ENCODE peak calls at places on chromosomes 5 and 9, in four cellular contexts. Y, I, L and U are unnamed samples.

GRCh38 chr5:73624888-73625287 is 1.1 kb upstream of the ARHGEF28 start:
- DNase-seq in Y (no peak), I (no peak), L (no peak), U (no peak)

GRCh38 chr9:133237271-133237731 is 28.3 kb upstream of the OBP2B start:
- DNase-seq in Y (peak; percentile 84), L (peak; percentile 52), I (peak; percentile 8), U (peak; percentile 43)

GRCh38 chr5:167578977-167579700 is 712.3 kb upstream of the WWC1 start:
- DNase-seq in L (no peak), I (no peak), Y (no peak), U (no peak)

GRCh38 chr9:6931913-6932312 is 174.1 kb downstream of the KDM4C start:
- DNase-seq in L (no peak), I (peak; percentile 41), Y (peak; percentile 54), U (peak; percentile 95)

GRCh38 chr9:8053501-8053900 is 253.9 kb upstream of the DMAC1 start:
- DNase-seq in L (peak; percentile 47), Y (no peak), I (no peak), U (no peak)

GRCh38 chr9:131234799-131235479 is 41.4 kb downstream of the FAM78A start:
- DNase-seq in Y (no peak), I (no peak), L (peak; percentile 24), U (no peak)

GRCh38 chr9:129551393-129551973 is 69.4 kb downstream of the C9orf50 start:
- DNase-seq in I (no peak), Y (no peak), L (peak; percentile 52), U (no peak)

GRCh38 chr9:1262367-1262766 is 212.2 kb downstream of the DMRT2 start:
- DNase-seq in Y (no peak), L (no peak), I (no peak), U (no peak)

GRCh38 chr5:106876665-106877194 is 794.0 kb downstream of the EFNA5 start:
- DNase-seq in Y (no peak), L (no peak), I (no peak), U (no peak)

GRCh38 chr5:102921341-102922047 is 166.4 kb downstream of the PAM start:
- DNase-seq in I (no peak), L (no peak), Y (no peak), U (no peak)

GRCh38 chr5:20109326-20109725 is 121.3 kb upstream of the CDH18 start:
- DNase-seq in L (no peak), Y (no peak), I (no peak), U (no peak)

GRCh38 chr5:127957183-127957582 is 126.4 kb upstream of the SLC12A2 start:
- DNase-seq in I (no peak), L (peak; percentile 89), Y (peak; percentile 36), U (no peak)

GRCh38 chr5:127957701-127958190 is 125.8 kb upstream of the SLC12A2 start:
- DNase-seq in I (no peak), L (no peak), Y (no peak), U (no peak)

GRCh38 chr5:127960126-127960744 is 123.3 kb upstream of the SLC12A2 start:
- DNase-seq in Y (no peak), I (no peak), L (no peak), U (no peak)

GRCh38 chr5:127959152-127959764 is 124.3 kb upstream of the SLC12A2 start:
- DNase-seq in I (peak; percentile 70), Y (peak; percentile 75), L (peak; percentile 83), U (peak; percentile 84)

GRCh38 chr5:127958421-127959011 is 125.0 kb upstream of the SLC12A2 start:
- DNase-seq in L (no peak), I (no peak), Y (no peak), U (no peak)
- H3K4me1 ChIP-seq in L (peaks cover 51% of the 10 kb centered on the region), I (peaks cover 53% of the 10 kb centered on the region), Y (peaks cover 58% of the 10 kb centered on the region), U (peaks cover 15% of the 10 kb centered on the region)

GRCh38 chr9:124022201-124023121 is 10.9 kb downstream of the LHX2 start:
- DNase-seq in L (no peak), I (no peak), Y (no peak), U (no peak)
- TF ChIP-seq CTCF in L (no peak), I (no peak), Y (no peak), U (no peak)

GRCh38 chr5:181111010-181111409 is 20.0 kb downstream of the OR2V1 start:
- DNase-seq in L (no peak), Y (no peak), I (no peak), U (no peak)
- H3K27ac ChIP-seq in L (no peak overlapping the region), Y (no peak overlapping the region), I (no peak overlapping the region), U (no peak overlapping the region)

GRCh38 chr9:110213413-110214044 is 5.6 kb upstream of the C9orf152 start:
- DNase-seq in I (peak; percentile 80), L (no peak), Y (no peak), U (peak; percentile 27)

GRCh38 chr9:110217656-110218099 is 9.7 kb upstream of the C9orf152 start:
- DNase-seq in I (no peak), Y (no peak), L (no peak), U (no peak)

GRCh38 chr9:110214090-110214489 is 6.1 kb upstream of the C9orf152 start:
- DNase-seq in Y (no peak), I (no peak), L (no peak), U (peak; percentile 64)

GRCh38 chr9:110214956-110215355 is 7.0 kb upstream of the C9orf152 start:
- DNase-seq in Y (no peak), L (no peak), I (no peak), U (no peak)

GRCh38 chr9:110214553-110214952 is 6.6 kb upstream of the C9orf152 start:
- DNase-seq in L (no peak), Y (no peak), I (no peak), U (no peak)
- H3K4me1 ChIP-seq in L (no peaks in the 10 kb centered on the region), Y (no peaks in the 10 kb centered on the region), I (peaks cover 20% of the 10 kb centered on the region), U (no peaks in the 10 kb centered on the region)

GRCh38 chr9:136080716-136081112 is 14.4 kb downstream of the NACC2 start:
- DNase-seq in I (no peak), Y (no peak), L (peak; percentile 66), U (no peak)

GRCh38 chr9:136079916-136080246 is 15.2 kb downstream of the NACC2 start:
- DNase-seq in I (no peak), Y (no peak), L (peak; percentile 71), U (no peak)

GRCh38 chr9:136078025-136078424 is 17.1 kb downstream of the NACC2 start:
- DNase-seq in L (peak; percentile 58), Y (no peak), I (no peak), U (no peak)

GRCh38 chr9:136078498-136079011 is 16.5 kb downstream of the NACC2 start:
- DNase-seq in I (no peak), L (peak; percentile 62), Y (no peak), U (no peak)

DNA sequence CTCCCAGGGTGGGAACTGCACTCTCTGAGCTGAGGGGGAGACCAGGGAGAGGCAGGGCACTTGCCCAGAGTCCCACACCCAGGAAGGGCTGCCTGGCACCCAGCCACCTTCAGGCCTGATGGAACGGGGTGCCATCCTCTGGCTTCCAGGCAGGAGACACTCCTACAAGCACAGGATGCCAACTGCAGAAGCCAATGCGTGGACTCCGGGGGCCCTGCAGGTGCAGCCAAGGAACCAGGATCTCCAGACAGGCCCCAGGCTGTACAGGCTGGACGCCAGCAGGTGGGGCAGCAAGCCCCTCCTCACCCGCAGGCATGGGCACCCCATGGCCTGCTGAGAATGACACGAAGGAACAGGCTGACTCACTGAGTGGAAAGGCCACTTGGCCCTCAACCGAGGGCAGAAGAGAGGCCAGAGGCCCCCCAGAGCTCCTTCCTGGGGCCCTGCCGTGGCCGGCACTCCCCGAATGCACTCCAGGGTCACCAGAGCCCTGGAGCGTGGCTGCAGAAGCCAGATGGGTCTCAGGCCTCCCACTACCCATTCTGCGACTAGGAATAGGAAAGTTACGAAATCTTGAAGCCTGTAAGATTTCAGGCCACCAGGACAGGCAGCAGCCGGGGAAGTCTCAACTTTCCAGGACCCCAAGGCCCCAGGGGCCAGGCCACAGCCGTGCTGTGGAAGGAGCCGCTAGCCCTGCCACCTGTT is 15.7 kb downstream of the NACC2 start:
- DNase-seq in Y (peak; percentile 12), I (no peak), L (peak; percentile 78), U (no peak)
- TF ChIP-seq CTCF in Y (no peak), I (no peak), L (no peak), U (no peak)

GRCh38 chr9:91161465-91162275 is 200.0 kb downstream of the AUH start:
- DNase-seq in L (no peak), I (no peak), Y (no peak), U (no peak)

GRCh38 chr9:91159664-91160121 is 202.0 kb downstream of the AUH start:
- DNase-seq in Y (peak; percentile 70), L (peak; percentile 82), I (peak; percentile 41), U (no peak)

GRCh38 chr9:91160599-91161464 is 200.9 kb downstream of the AUH start:
- DNase-seq in Y (no peak), I (no peak), L (no peak), U (no peak)

GRCh38 chr9:91158946-91159345 is 202.8 kb downstream of the AUH start:
- DNase-seq in Y (no peak), I (no peak), L (no peak), U (no peak)

DNA sequence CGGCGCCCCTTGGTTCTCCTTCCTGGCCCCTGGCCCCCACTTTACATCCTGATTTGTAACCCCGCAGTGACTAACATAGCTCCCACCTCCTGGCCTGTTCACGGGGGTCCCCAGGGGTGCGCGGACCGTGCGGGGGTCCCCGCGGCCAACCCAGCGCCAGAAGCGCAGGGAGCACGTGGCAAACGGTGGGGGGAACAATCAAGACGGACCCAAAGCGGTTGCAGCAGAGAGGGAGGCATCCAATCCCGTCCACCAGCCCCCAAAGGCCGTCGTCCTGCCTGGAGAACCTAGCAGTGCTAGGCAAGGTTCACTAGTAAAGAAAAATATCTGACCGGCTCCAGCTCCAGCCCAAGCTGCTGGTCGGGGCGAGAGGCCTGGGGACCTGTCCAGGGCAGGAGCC is 201.5 kb downstream of the AUH start:
- DNase-seq in Y (no peak), L (no peak), I (no peak), U (no peak)
- H3K27ac ChIP-seq in Y (peak overlapping the region; percentile 69), L (peak overlapping the region; percentile 55), I (peak overlapping the region; percentile 75), U (no peak overlapping the region)

GRCh38 chr9:77985996-77986395 is 45.6 kb downstream of the GNAQ start:
- DNase-seq in L (no peak), I (no peak), Y (no peak), U (no peak)
- H3K4me1 ChIP-seq in L (peaks cover 51% of the 10 kb centered on the region), I (peaks cover 79% of the 10 kb centered on the region), Y (peaks cover 44% of the 10 kb centered on the region), U (peaks cover 16% of the 10 kb centered on the region)

DNA sequence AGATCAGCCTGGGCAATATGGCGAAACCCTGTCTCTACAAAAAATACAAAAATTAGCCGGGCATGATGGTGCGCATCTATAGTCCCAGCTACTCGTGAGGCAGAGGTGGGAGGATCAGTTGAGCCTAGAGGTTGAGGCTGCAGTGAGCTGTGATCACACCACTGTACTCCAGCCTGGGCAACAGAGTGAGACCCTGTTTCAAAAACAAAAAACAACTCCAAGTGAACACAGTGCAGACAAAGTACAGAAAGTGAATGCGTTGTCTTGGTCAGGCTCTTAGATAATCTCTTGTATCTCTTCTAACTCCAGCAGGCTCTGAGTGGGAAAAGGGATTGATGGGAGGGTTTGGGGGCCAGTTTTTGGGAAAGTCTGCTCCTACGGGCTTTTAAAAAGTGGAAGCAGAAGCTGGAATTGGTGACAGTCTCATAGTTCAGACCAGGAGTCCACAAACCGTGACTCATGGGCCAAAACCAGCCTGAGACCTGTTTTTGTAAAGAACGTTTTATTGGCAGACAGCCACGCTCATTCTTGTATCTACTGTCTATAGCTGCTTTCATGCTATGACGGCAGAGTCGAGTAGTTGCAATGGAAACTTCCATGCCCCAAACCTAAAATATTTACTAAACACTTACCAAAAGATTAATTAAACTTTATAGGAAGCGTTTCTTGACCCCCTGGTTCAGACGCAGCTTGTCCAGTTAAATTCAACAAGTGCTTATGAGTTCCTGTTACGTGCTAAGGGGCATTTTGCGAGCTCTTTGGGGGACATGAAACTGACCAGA is 32.9 kb downstream of the NDST1 start:
- DNase-seq in I (peak; percentile 67), Y (peak; percentile 83), L (peak; percentile 90), U (peak; percentile 78)
- TF ChIP-seq CTCF in I (no peak), Y (no peak), L (no peak), U (no peak)